ENCODE peak calls at places on chromosomes 6 and 20, in eight cellular contexts. One of them, this sample, is unnamed.

GRCh38 chr20:25695532-25696383 is 895 bp downstream of the ZNF337 start:
- DNase-seq in skeletal muscle cell: no peak
- DNase-seq in neural crest cell: no peak
- DNase-seq in hippocampal formation: no peak
- DNase-seq in memory B cell: no peak
- DNase-seq in EL: peak; percentile 20
- DNase-seq in non-pigmented ciliary epithelial cell: no peak
- DNase-seq in H54: no peak
- DNase-seq in this sample: no peak

GRCh38 chr6:149128489-149129145 is 188.9 kb upstream of the TAB2 start:
- DNase-seq in skeletal muscle cell: no peak
- DNase-seq in neural crest cell: no peak
- DNase-seq in hippocampal formation: no peak
- DNase-seq in memory B cell: no peak
- DNase-seq in EL: no peak
- DNase-seq in non-pigmented ciliary epithelial cell: no peak
- DNase-seq in H54: no peak
- DNase-seq in this sample: no peak

GRCh38 chr20:8547035-8547649 is 415.1 kb downstream of the PLCB1 start:
- DNase-seq in skeletal muscle cell: no peak
- DNase-seq in neural crest cell: no peak
- DNase-seq in hippocampal formation: no peak
- DNase-seq in memory B cell: no peak
- DNase-seq in EL: peak; percentile 10
- DNase-seq in non-pigmented ciliary epithelial cell: no peak
- DNase-seq in H54: no peak
- DNase-seq in this sample: no peak

GRCh38 chr6:33575211-33575610 is 4.9 kb downstream of the BAK1 start:
- DNase-seq in skeletal muscle cell: no peak
- DNase-seq in neural crest cell: no peak
- DNase-seq in hippocampal formation: no peak
- DNase-seq in memory B cell: no peak
- DNase-seq in EL: no peak
- DNase-seq in non-pigmented ciliary epithelial cell: no peak
- DNase-seq in H54: no peak
- DNase-seq in this sample: no peak

GRCh38 chr6:170584954-170585498 is 589 bp upstream of the PDCD2 start:
- DNase-seq in skeletal muscle cell: no peak
- DNase-seq in neural crest cell: no peak
- DNase-seq in hippocampal formation: no peak
- DNase-seq in memory B cell: no peak
- DNase-seq in EL: no peak
- DNase-seq in non-pigmented ciliary epithelial cell: no peak
- DNase-seq in H54: no peak
- DNase-seq in this sample: no peak

GRCh38 chr6:90219168-90219985 is 77.3 kb downstream of the BACH2 start:
- DNase-seq in skeletal muscle cell: peak; percentile 73
- DNase-seq in neural crest cell: peak; percentile 39
- DNase-seq in hippocampal formation: peak; percentile 73
- DNase-seq in memory B cell: no peak
- DNase-seq in EL: peak; percentile 52
- DNase-seq in non-pigmented ciliary epithelial cell: peak; percentile 61
- DNase-seq in H54: no peak
- DNase-seq in this sample: no peak

GRCh38 chr6:77425676-77426075 is 37.6 kb downstream of the HTR1B start:
- DNase-seq in skeletal muscle cell: no peak
- DNase-seq in neural crest cell: no peak
- DNase-seq in hippocampal formation: no peak
- DNase-seq in memory B cell: no peak
- DNase-seq in EL: peak; percentile 8
- DNase-seq in non-pigmented ciliary epithelial cell: no peak
- DNase-seq in H54: no peak
- DNase-seq in this sample: no peak

GRCh38 chr6:37745748-37746147 is 48.1 kb upstream of the MDGA1 start:
- DNase-seq in skeletal muscle cell: no peak
- DNase-seq in neural crest cell: no peak
- DNase-seq in hippocampal formation: no peak
- DNase-seq in memory B cell: no peak
- DNase-seq in EL: no peak
- DNase-seq in non-pigmented ciliary epithelial cell: no peak
- DNase-seq in H54: no peak
- DNase-seq in this sample: no peak

GRCh38 chr20:64231621-64232550 is 23.7 kb upstream of the PCMTD2 start:
- DNase-seq in skeletal muscle cell: no peak
- DNase-seq in neural crest cell: no peak
- DNase-seq in hippocampal formation: no peak
- DNase-seq in memory B cell: no peak
- DNase-seq in EL: no peak
- DNase-seq in non-pigmented ciliary epithelial cell: no peak
- DNase-seq in H54: no peak
- DNase-seq in this sample: no peak

This sample was measured in foreskin melanocyte.